ENCODE peak calls at places on chromosomes 5 and 9, in five cellular contexts. X, H, L, F and P are unnamed samples.

GRCh38 chr9:28774433-28775029 is 1201.2 kb upstream of the C9orf72 start:
- DNase-seq in L (peak; percentile 60), X (peak; percentile 0), H (no peak), F (peak; percentile 46), P (no peak)

GRCh38 chr9:88991066-88992030 is at the start of gene S1PR3:
- DNase-seq in H (peak; percentile 64), L (peak; percentile 60), F (peak; percentile 32), X (no peak), P (peak; percentile 73)

GRCh38 chr9:101995231-101995630 is 256.8 kb upstream of the GRIN3A start:
- DNase-seq in X (no peak), L (peak; percentile 82), H (no peak), F (no peak), P (no peak)

GRCh38 chr9:649128-650074 is 192.1 kb upstream of the DMRT1 start:
- DNase-seq in L (no peak), X (no peak), F (no peak), H (no peak), P (no peak)

GRCh38 chr9:21549251-21549765 is 67.2 kb upstream of the IFNE start:
- DNase-seq in L (peak; percentile 98), F (peak; percentile 99), H (no peak), X (peak; percentile 97), P (no peak)

GRCh38 chr5:68317641-68318040 is 102.1 kb downstream of the PIK3R1 start:
- DNase-seq in F (no peak), H (no peak), X (no peak), L (no peak), P (no peak)

GRCh38 chr5:158382473-158382872 is 523.5 kb upstream of the CLINT1 start:
- DNase-seq in X (peak; percentile 97), H (no peak), F (peak; percentile 98), L (peak; percentile 96), P (no peak)

GRCh38 chr5:16574789-16575785 is 41.7 kb downstream of the RETREG1 start:
- DNase-seq in X (peak; percentile 89), H (no peak), F (peak; percentile 78), L (peak; percentile 87), P (no peak)

GRCh38 chr9:116434314-116434713 is 252.8 kb upstream of the TRIM32 start:
- DNase-seq in L (no peak), X (peak; percentile 5), F (no peak), H (no peak), P (no peak)

GRCh38 chr9:116442528-116442927 is 244.6 kb upstream of the TRIM32 start:
- DNase-seq in L (no peak), F (no peak), H (no peak), X (no peak), P (no peak)

GRCh38 chr9:116435706-116436105 is 251.4 kb upstream of the TRIM32 start:
- DNase-seq in H (no peak), F (no peak), X (no peak), L (no peak), P (no peak)

GRCh38 chr9:116432051-116432450 is 255.1 kb upstream of the TRIM32 start:
- DNase-seq in L (no peak), H (no peak), X (peak; percentile 17), F (no peak), P (no peak)

GRCh38 chr9:116437411-116438370 is 249.4 kb upstream of the TRIM32 start:
- DNase-seq in L (no peak), F (no peak), X (no peak), H (no peak), P (no peak)
- TF ChIP-seq CTCF in L (no peak), F (no peak), X (no peak), H (no peak), P (no peak)

GRCh38 chr9:129402931-129403742 is 217.8 kb downstream of the C9orf50 start:
- DNase-seq in L (no peak), X (no peak), H (no peak), F (no peak), P (no peak)

GRCh38 chr9:129400971-129401622 is 219.8 kb downstream of the C9orf50 start:
- DNase-seq in H (no peak), L (no peak), F (no peak), X (no peak), P (no peak)

GRCh38 chr9:129401623-129402340 is 219.1 kb downstream of the C9orf50 start:
- DNase-seq in L (peak; percentile 11), H (no peak), X (no peak), F (peak; percentile 58), P (no peak)

GRCh38 chr9:129403743-129404620 is 216.9 kb downstream of the C9orf50 start:
- DNase-seq in L (no peak), F (no peak), H (no peak), X (no peak), P (no peak)

DNA sequence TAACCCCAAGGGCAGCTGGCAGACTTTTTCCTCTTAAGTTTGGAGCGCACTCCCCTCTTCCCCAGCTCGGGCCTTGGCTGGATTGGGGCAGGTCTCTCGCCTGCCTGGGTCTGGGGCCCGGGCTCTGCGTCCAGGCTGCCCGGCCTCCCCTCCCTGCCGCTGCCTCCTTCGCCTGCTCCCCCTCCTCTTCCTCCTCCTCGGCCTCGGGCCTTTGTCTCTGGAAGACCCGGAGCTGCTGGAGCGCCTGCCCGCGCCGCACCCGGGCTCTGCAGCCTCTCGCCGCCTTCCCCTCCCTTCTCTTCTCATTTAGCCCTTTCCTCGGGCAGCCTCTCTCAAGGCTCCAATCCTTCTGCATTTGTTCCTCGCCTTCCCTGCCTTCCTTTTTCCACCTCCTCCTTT is 218.6 kb downstream of the C9orf50 start:
- DNase-seq in F (no peak), L (no peak), X (no peak), H (peak; percentile 31), P (no peak)
- TF ChIP-seq CTCF in F (peak; percentile 5), L (no peak), X (no peak), H (no peak), P (no peak)

DNA sequence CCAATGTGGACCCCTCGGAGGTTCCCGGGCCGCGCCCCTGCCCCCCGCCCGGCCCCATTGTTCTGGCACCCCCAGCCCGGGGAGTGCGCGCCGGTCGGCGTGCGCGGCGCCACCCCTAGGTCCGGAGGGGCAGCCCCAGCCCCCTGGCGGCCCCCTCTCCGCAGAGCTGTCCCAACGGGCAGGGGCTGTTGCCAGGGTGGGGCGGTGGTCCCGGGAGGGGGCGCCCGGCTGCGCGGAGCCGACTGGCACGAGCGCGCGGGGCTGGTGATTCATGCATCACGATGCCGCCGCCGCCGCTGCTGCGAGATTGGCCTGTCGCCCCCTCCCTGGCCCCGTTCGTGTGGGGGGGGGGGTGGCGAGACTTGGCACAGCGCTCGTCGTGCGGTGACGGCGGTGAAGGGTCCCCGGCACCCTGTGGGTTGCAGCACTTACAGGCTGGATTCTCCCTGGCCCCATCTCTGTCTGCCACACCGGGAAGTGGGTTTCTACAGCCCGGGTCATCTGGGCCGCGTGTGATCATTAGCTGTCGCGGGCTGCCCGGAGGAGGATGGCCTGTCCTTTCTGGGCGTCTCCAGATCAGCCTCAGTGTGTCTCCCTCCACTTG is 756 bp downstream of the NCS1 start:
- DNase-seq in H (no peak), F (no peak), X (no peak), L (no peak), P (no peak)
- TF ChIP-seq CTCF in H (no peak), F (no peak), X (peak; percentile 14), L (no peak), P (no peak)

GRCh38 chr9:110126986-110127864 is 80.7 kb downstream of the C9orf152 start:
- DNase-seq in X (peak; percentile 89), L (peak; percentile 86), H (peak; percentile 67), F (peak; percentile 96), P (no peak)
- TF ChIP-seq CTCF in X (no peak), L (no peak), H (no peak), F (no peak), P (no peak)

GRCh38 chr5:139368613-139369012 is 14.5 kb downstream of the SLC23A1 start:
- DNase-seq in F (no peak), L (no peak), X (peak; percentile 29), H (no peak), P (no peak)
- TF ChIP-seq CTCF in F (no peak), L (no peak), X (peak; percentile 19), H (no peak), P (peak; percentile 20)

DNA sequence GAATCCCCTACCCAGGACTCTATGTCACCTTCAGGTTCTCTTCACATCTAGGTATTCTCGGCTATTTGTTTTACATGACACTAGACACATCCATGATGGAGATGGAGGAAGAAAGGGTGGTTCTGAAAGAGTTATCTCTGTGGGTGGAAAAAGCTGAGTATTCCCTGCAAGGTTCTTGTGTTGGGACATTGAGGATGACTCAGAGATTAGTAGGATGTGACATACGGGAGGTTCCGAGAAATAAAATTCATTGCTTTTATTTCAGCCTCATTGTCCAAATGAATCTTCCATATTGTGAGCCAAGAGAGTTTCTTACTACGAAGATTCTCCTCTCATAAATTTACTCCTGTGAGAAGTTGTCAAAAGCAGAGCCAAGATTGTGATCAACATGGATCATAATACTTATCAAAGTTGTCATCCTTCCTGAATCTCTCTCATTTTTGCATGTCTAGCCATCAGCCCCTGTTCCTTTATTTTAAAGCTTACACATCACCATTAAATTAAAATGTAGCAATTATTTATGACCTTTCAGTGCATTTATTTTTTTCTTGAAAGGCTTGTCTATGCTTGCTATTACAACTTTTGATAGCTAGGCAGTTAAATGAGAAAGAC is 370.0 kb downstream of the PSAT1 start:
- DNase-seq in X (peak; percentile 24), F (no peak), L (peak; percentile 47), H (no peak), P (no peak)
- TF ChIP-seq CTCF in X (no peak), F (no peak), L (no peak), H (no peak), P (no peak)